ENCODE peak calls at places on chromosomes 16 and 17, in four cellular contexts. N, R, X and U are unnamed samples.

GRCh38 chr17:56112086-56112485 is 41.2 kb upstream of the ANKFN1 start:
- DNase-seq in N (peak), R (no peak), X (no peak), U (no peak)

GRCh38 chr17:54899721-54900456 is 763 bp upstream of the TOM1L1 start:
- DNase-seq in N (no peak), R (no peak), X (no peak), U (no peak)

GRCh38 chr16:7083086-7083485 is 249.6 kb upstream of the RBFOX1 start:
- DNase-seq in N (no peak), R (no peak), X (no peak), U (no peak)

GRCh38 chr16:86222965-86223551 is 287.3 kb upstream of the FOXF1 start:
- DNase-seq in N (peak), R (peak), X (no peak), U (no peak)

GRCh38 chr16:85884808-85885463 is 14.0 kb upstream of the IRF8 start:
- DNase-seq in N (no peak), R (no peak), X (no peak), U (no peak)

GRCh38 chr16:85573696-85574641 is 39.2 kb upstream of the GSE1 start:
- DNase-seq in N (no peak), R (peak), X (no peak), U (peak)

GRCh38 chr16:86064431-86065250 is 165.7 kb downstream of the IRF8 start:
- DNase-seq in N (no peak), R (no peak), X (no peak), U (no peak)

GRCh38 chr16:87964049-87964448 is 12.8 kb downstream of the BANP start:
- DNase-seq in N (no peak), R (no peak), X (no peak), U (no peak)

GRCh38 chr16:53504161-53504663 is 1.2 kb upstream of the AKTIP start:
- DNase-seq in N (no peak), R (peak), X (no peak), U (no peak)

GRCh38 chr17:34311291-34311690 is 7.9 kb upstream of the CCL8 start:
- DNase-seq in N (no peak), R (no peak), X (no peak), U (no peak)

GRCh38 chr16:89370081-89370511 is 120.3 kb downstream of the ANKRD11 start:
- DNase-seq in N (peak), R (peak), X (no peak), U (no peak)